ENCODE peak calls at places on chromosomes 1 and 21, in ten cellular contexts. W is hypothalamus, D is breast epithelium, H is astrocyte of the cerebellum, R is lower leg skin, B is NCI-H1694 treated with DMSO at 0.1 percent for 48 hours, V is fibroblast of villous mesenchyme, G is endothelial cell, I is K562, N is ELF-1. K is an unnamed sample.

GRCh38 chr1:207049974-207050391 is 1.0 kb downstream of the YOD1 start:
- DNase-seq in W (no peak), D (peak; percentile 42), H (peak; percentile 13), R (no peak), B (no peak), V (peak; percentile 69), G (no peak), I (peak; percentile 48), N (peak; percentile 13), K (peak; percentile 28)

GRCh38 chr1:225849905-225850304 is 32.3 kb downstream of the TMEM63A start:
- DNase-seq in W (peak; percentile 46), D (no peak), H (no peak), R (peak; percentile 91), B (no peak), V (no peak), G (no peak), I (peak; percentile 59), N (no peak), K (no peak)

GRCh38 chr1:16256478-16256877 is 19.5 kb upstream of the CPLANE2 start:
- DNase-seq in W (no peak), D (no peak), H (no peak), R (no peak), B (no peak), V (no peak), G (no peak), I (no peak), N (no peak), K (no peak)

GRCh38 chr1:47872871-47873270 is 124.3 kb downstream of the TRABD2B start:
- DNase-seq in W (no peak), D (no peak), H (no peak), R (no peak), B (no peak), V (no peak), G (no peak), I (no peak), N (no peak), K (no peak)

GRCh38 chr21:37927711-37928110 is 11.5 kb upstream of the KCNJ6 start:
- DNase-seq in W (no peak), D (no peak), H (no peak), R (no peak), B (no peak), V (no peak), G (no peak), I (no peak), N (no peak), K (no peak)

GRCh38 chr1:203695116-203695515 is 68.5 kb downstream of the ATP2B4 start:
- DNase-seq in W (no peak), D (no peak), H (no peak), R (no peak), B (peak; percentile 73), V (no peak), G (no peak), I (no peak), N (no peak), K (no peak)

GRCh38 chr1:194466706-194467105 is 1280.3 kb upstream of the B3GALT2 start:
- DNase-seq in W (no peak), D (no peak), H (no peak), R (no peak), B (no peak), V (no peak), G (peak; percentile 8), I (no peak), N (no peak), K (peak; percentile 11)

GRCh38 chr1:203349757-203350522 is 982 bp downstream of the FMOD start:
- DNase-seq in W (peak; percentile 46), D (peak; percentile 57), H (no peak), R (no peak), B (no peak), V (no peak), G (no peak), I (no peak), N (no peak), K (no peak)

K was measured in HEK293T.